ENCODE peak calls at places on chromosomes 7 and 10, in seven cellular contexts. One of them, this sample, is unnamed.

GRCh38 chr7:197413-198335 is 5.3 kb downstream of the FAM20C start:
- DNase-seq in type B pancreatic cell: no peak
- DNase-seq in activated CD4-positive, alpha-beta T cell treated with anti-CD3 and anti-CD28 coated beads, Interleukin-2, amount 10 ng/mL, durations not matched to agents 7 days and 5 days: no peak
- DNase-seq in GM20000: no peak
- DNase-seq in choroid plexus epithelial cell: no peak
- DNase-seq in GM03348: no peak
- DNase-seq in AG04449: no peak
- DNase-seq in this sample: no peak

GRCh38 chr10:74079914-74080590 is 70.6 kb downstream of the AP3M1 start:
- DNase-seq in type B pancreatic cell: no peak
- DNase-seq in activated CD4-positive, alpha-beta T cell treated with anti-CD3 and anti-CD28 coated beads, Interleukin-2, amount 10 ng/mL, durations not matched to agents 7 days and 5 days: no peak
- DNase-seq in GM20000: no peak
- DNase-seq in choroid plexus epithelial cell: peak; percentile 62
- DNase-seq in GM03348: no peak
- DNase-seq in AG04449: no peak
- DNase-seq in this sample: peak; percentile 54

GRCh38 chr10:42928064-42928463 is 145.5 kb downstream of the BMS1 start:
- DNase-seq in type B pancreatic cell: peak; percentile 52
- DNase-seq in activated CD4-positive, alpha-beta T cell treated with anti-CD3 and anti-CD28 coated beads, Interleukin-2, amount 10 ng/mL, durations not matched to agents 7 days and 5 days: no peak
- DNase-seq in GM20000: no peak
- DNase-seq in choroid plexus epithelial cell: no peak
- DNase-seq in GM03348: no peak
- DNase-seq in AG04449: no peak
- DNase-seq in this sample: no peak

GRCh38 chr10:11404931-11405330 is 206.5 kb downstream of the USP6NL start:
- DNase-seq in type B pancreatic cell: no peak
- DNase-seq in activated CD4-positive, alpha-beta T cell treated with anti-CD3 and anti-CD28 coated beads, Interleukin-2, amount 10 ng/mL, durations not matched to agents 7 days and 5 days: no peak
- DNase-seq in GM20000: no peak
- DNase-seq in choroid plexus epithelial cell: peak; percentile 37
- DNase-seq in GM03348: no peak
- DNase-seq in AG04449: no peak
- DNase-seq in this sample: no peak

GRCh38 chr7:116330961-116331360 is 120.6 kb downstream of the TES start:
- DNase-seq in type B pancreatic cell: no peak
- DNase-seq in activated CD4-positive, alpha-beta T cell treated with anti-CD3 and anti-CD28 coated beads, Interleukin-2, amount 10 ng/mL, durations not matched to agents 7 days and 5 days: no peak
- DNase-seq in GM20000: no peak
- DNase-seq in choroid plexus epithelial cell: no peak
- DNase-seq in GM03348: peak; percentile 54
- DNase-seq in AG04449: no peak
- DNase-seq in this sample: no peak

GRCh38 chr7:132317856-132318255 is 258.4 kb downstream of the PLXNA4 start:
- DNase-seq in type B pancreatic cell: no peak
- DNase-seq in activated CD4-positive, alpha-beta T cell treated with anti-CD3 and anti-CD28 coated beads, Interleukin-2, amount 10 ng/mL, durations not matched to agents 7 days and 5 days: no peak
- DNase-seq in GM20000: no peak
- DNase-seq in choroid plexus epithelial cell: no peak
- DNase-seq in GM03348: no peak
- DNase-seq in AG04449: no peak
- DNase-seq in this sample: no peak

GRCh38 chr10:131845505-131846223 is 55.1 kb upstream of the PPP2R2D start:
- DNase-seq in type B pancreatic cell: peak; percentile 51
- DNase-seq in activated CD4-positive, alpha-beta T cell treated with anti-CD3 and anti-CD28 coated beads, Interleukin-2, amount 10 ng/mL, durations not matched to agents 7 days and 5 days: no peak
- DNase-seq in GM20000: no peak
- DNase-seq in choroid plexus epithelial cell: no peak
- DNase-seq in GM03348: no peak
- DNase-seq in AG04449: no peak
- DNase-seq in this sample: no peak

GRCh38 chr10:79984851-79985250 is 35.9 kb upstream of the SFTPD start:
- DNase-seq in type B pancreatic cell: no peak
- DNase-seq in activated CD4-positive, alpha-beta T cell treated with anti-CD3 and anti-CD28 coated beads, Interleukin-2, amount 10 ng/mL, durations not matched to agents 7 days and 5 days: no peak
- DNase-seq in GM20000: no peak
- DNase-seq in choroid plexus epithelial cell: no peak
- DNase-seq in GM03348: no peak
- DNase-seq in AG04449: no peak
- DNase-seq in this sample: no peak

GRCh38 chr10:28681345-28681763 is 4.0 kb downstream of the BAMBI start:
- DNase-seq in type B pancreatic cell: no peak
- DNase-seq in activated CD4-positive, alpha-beta T cell treated with anti-CD3 and anti-CD28 coated beads, Interleukin-2, amount 10 ng/mL, durations not matched to agents 7 days and 5 days: no peak
- DNase-seq in GM20000: no peak
- DNase-seq in choroid plexus epithelial cell: peak; percentile 22
- DNase-seq in GM03348: no peak
- DNase-seq in AG04449: no peak
- DNase-seq in this sample: no peak

GRCh38 chr7:50962962-50963374 is 180.3 kb upstream of the GRB10 start:
- DNase-seq in type B pancreatic cell: no peak
- DNase-seq in activated CD4-positive, alpha-beta T cell treated with anti-CD3 and anti-CD28 coated beads, Interleukin-2, amount 10 ng/mL, durations not matched to agents 7 days and 5 days: no peak
- DNase-seq in GM20000: no peak
- DNase-seq in choroid plexus epithelial cell: peak; percentile 60
- DNase-seq in GM03348: peak; percentile 54
- DNase-seq in AG04449: no peak
- DNase-seq in this sample: no peak

GRCh38 chr10:22534849-22535604 is 179.4 kb downstream of the PIP4K2A start:
- DNase-seq in type B pancreatic cell: no peak
- DNase-seq in activated CD4-positive, alpha-beta T cell treated with anti-CD3 and anti-CD28 coated beads, Interleukin-2, amount 10 ng/mL, durations not matched to agents 7 days and 5 days: no peak
- DNase-seq in GM20000: no peak
- DNase-seq in choroid plexus epithelial cell: peak; percentile 45
- DNase-seq in GM03348: no peak
- DNase-seq in AG04449: no peak
- DNase-seq in this sample: no peak

GRCh38 chr10:15518256-15518655 is 147.2 kb upstream of the FAM171A1 start:
- DNase-seq in type B pancreatic cell: no peak
- DNase-seq in activated CD4-positive, alpha-beta T cell treated with anti-CD3 and anti-CD28 coated beads, Interleukin-2, amount 10 ng/mL, durations not matched to agents 7 days and 5 days: no peak
- DNase-seq in GM20000: no peak
- DNase-seq in choroid plexus epithelial cell: peak; percentile 55
- DNase-seq in GM03348: no peak
- DNase-seq in AG04449: no peak
- DNase-seq in this sample: no peak

GRCh38 chr10:117092386-117092785 is 45.7 kb downstream of the VAX1 start:
- DNase-seq in type B pancreatic cell: no peak
- DNase-seq in activated CD4-positive, alpha-beta T cell treated with anti-CD3 and anti-CD28 coated beads, Interleukin-2, amount 10 ng/mL, durations not matched to agents 7 days and 5 days: no peak
- DNase-seq in GM20000: no peak
- DNase-seq in choroid plexus epithelial cell: no peak
- DNase-seq in GM03348: no peak
- DNase-seq in AG04449: no peak
- DNase-seq in this sample: no peak

GRCh38 chr10:103967433-103968142 is 648 bp downstream of the SLK start:
- DNase-seq in type B pancreatic cell: no peak
- DNase-seq in activated CD4-positive, alpha-beta T cell treated with anti-CD3 and anti-CD28 coated beads, Interleukin-2, amount 10 ng/mL, durations not matched to agents 7 days and 5 days: peak; percentile 22
- DNase-seq in GM20000: peak; percentile 78
- DNase-seq in choroid plexus epithelial cell: no peak
- DNase-seq in GM03348: peak; percentile 90
- DNase-seq in AG04449: no peak
- DNase-seq in this sample: peak; percentile 46

GRCh38 chr10:72270607-72271281 is 3.0 kb upstream of the DDIT4 start:
- DNase-seq in type B pancreatic cell: no peak
- DNase-seq in activated CD4-positive, alpha-beta T cell treated with anti-CD3 and anti-CD28 coated beads, Interleukin-2, amount 10 ng/mL, durations not matched to agents 7 days and 5 days: no peak
- DNase-seq in GM20000: no peak
- DNase-seq in choroid plexus epithelial cell: no peak
- DNase-seq in GM03348: no peak
- DNase-seq in AG04449: no peak
- DNase-seq in this sample: no peak

GRCh38 chr7:100726998-100727761 is 6.2 kb upstream of the ZAN start:
- DNase-seq in type B pancreatic cell: no peak
- DNase-seq in activated CD4-positive, alpha-beta T cell treated with anti-CD3 and anti-CD28 coated beads, Interleukin-2, amount 10 ng/mL, durations not matched to agents 7 days and 5 days: no peak
- DNase-seq in GM20000: no peak
- DNase-seq in choroid plexus epithelial cell: peak; percentile 81
- DNase-seq in GM03348: peak; percentile 89
- DNase-seq in AG04449: peak; percentile 93
- DNase-seq in this sample: no peak

GRCh38 chr7:10521306-10521705 is 452.4 kb upstream of the PHF14 start:
- DNase-seq in type B pancreatic cell: no peak
- DNase-seq in activated CD4-positive, alpha-beta T cell treated with anti-CD3 and anti-CD28 coated beads, Interleukin-2, amount 10 ng/mL, durations not matched to agents 7 days and 5 days: no peak
- DNase-seq in GM20000: no peak
- DNase-seq in choroid plexus epithelial cell: no peak
- DNase-seq in GM03348: no peak
- DNase-seq in AG04449: no peak
- DNase-seq in this sample: no peak

GRCh38 chr7:92343719-92344118 is 97.9 kb downstream of the ANKIB1 start:
- DNase-seq in type B pancreatic cell: no peak
- DNase-seq in activated CD4-positive, alpha-beta T cell treated with anti-CD3 and anti-CD28 coated beads, Interleukin-2, amount 10 ng/mL, durations not matched to agents 7 days and 5 days: no peak
- DNase-seq in GM20000: no peak
- DNase-seq in choroid plexus epithelial cell: peak; percentile 49
- DNase-seq in GM03348: peak; percentile 39
- DNase-seq in AG04449: no peak
- DNase-seq in this sample: no peak

GRCh38 chr10:14742815-14743214 is 31.9 kb downstream of the FAM107B start:
- DNase-seq in type B pancreatic cell: no peak
- DNase-seq in activated CD4-positive, alpha-beta T cell treated with anti-CD3 and anti-CD28 coated beads, Interleukin-2, amount 10 ng/mL, durations not matched to agents 7 days and 5 days: no peak
- DNase-seq in GM20000: peak; percentile 28
- DNase-seq in choroid plexus epithelial cell: peak; percentile 18
- DNase-seq in GM03348: no peak
- DNase-seq in AG04449: no peak
- DNase-seq in this sample: peak; percentile 6

GRCh38 chr7:66697451-66698438 is 42.8 kb upstream of the RABGEF1 start:
- DNase-seq in type B pancreatic cell: no peak
- DNase-seq in activated CD4-positive, alpha-beta T cell treated with anti-CD3 and anti-CD28 coated beads, Interleukin-2, amount 10 ng/mL, durations not matched to agents 7 days and 5 days: no peak
- DNase-seq in GM20000: no peak
- DNase-seq in choroid plexus epithelial cell: peak; percentile 33
- DNase-seq in GM03348: peak; percentile 83
- DNase-seq in AG04449: no peak
- DNase-seq in this sample: no peak

GRCh38 chr10:30858499-30858898 is 173.2 kb downstream of the ZNF438 start:
- DNase-seq in type B pancreatic cell: no peak
- DNase-seq in activated CD4-positive, alpha-beta T cell treated with anti-CD3 and anti-CD28 coated beads, Interleukin-2, amount 10 ng/mL, durations not matched to agents 7 days and 5 days: no peak
- DNase-seq in GM20000: no peak
- DNase-seq in choroid plexus epithelial cell: no peak
- DNase-seq in GM03348: peak; percentile 22
- DNase-seq in AG04449: no peak
- DNase-seq in this sample: no peak

GRCh38 chr7:49892473-49892872 is 119.0 kb downstream of the VWC2 start:
- DNase-seq in type B pancreatic cell: no peak
- DNase-seq in activated CD4-positive, alpha-beta T cell treated with anti-CD3 and anti-CD28 coated beads, Interleukin-2, amount 10 ng/mL, durations not matched to agents 7 days and 5 days: no peak
- DNase-seq in GM20000: no peak
- DNase-seq in choroid plexus epithelial cell: no peak
- DNase-seq in GM03348: no peak
- DNase-seq in AG04449: no peak
- DNase-seq in this sample: no peak

GRCh38 chr10:131755200-131755599 is 145.6 kb upstream of the PPP2R2D start:
- DNase-seq in type B pancreatic cell: no peak
- DNase-seq in activated CD4-positive, alpha-beta T cell treated with anti-CD3 and anti-CD28 coated beads, Interleukin-2, amount 10 ng/mL, durations not matched to agents 7 days and 5 days: no peak
- DNase-seq in GM20000: no peak
- DNase-seq in choroid plexus epithelial cell: no peak
- DNase-seq in GM03348: no peak
- DNase-seq in AG04449: no peak
- DNase-seq in this sample: no peak

GRCh38 chr7:66353547-66353946 is 148.4 kb downstream of the TPST1 start:
- DNase-seq in type B pancreatic cell: no peak
- DNase-seq in activated CD4-positive, alpha-beta T cell treated with anti-CD3 and anti-CD28 coated beads, Interleukin-2, amount 10 ng/mL, durations not matched to agents 7 days and 5 days: no peak
- DNase-seq in GM20000: no peak
- DNase-seq in choroid plexus epithelial cell: peak; percentile 77
- DNase-seq in GM03348: no peak
- DNase-seq in AG04449: no peak
- DNase-seq in this sample: no peak

GRCh38 chr10:124998624-124999291 is 56.8 kb downstream of the ZRANB1 start:
- DNase-seq in type B pancreatic cell: peak; percentile 53
- DNase-seq in activated CD4-positive, alpha-beta T cell treated with anti-CD3 and anti-CD28 coated beads, Interleukin-2, amount 10 ng/mL, durations not matched to agents 7 days and 5 days: no peak
- DNase-seq in GM20000: peak; percentile 15
- DNase-seq in choroid plexus epithelial cell: no peak
- DNase-seq in GM03348: no peak
- DNase-seq in AG04449: no peak
- DNase-seq in this sample: no peak

GRCh38 chr7:108103566-108104298 is 26.4 kb downstream of the LAMB4 start:
- DNase-seq in type B pancreatic cell: no peak
- DNase-seq in activated CD4-positive, alpha-beta T cell treated with anti-CD3 and anti-CD28 coated beads, Interleukin-2, amount 10 ng/mL, durations not matched to agents 7 days and 5 days: no peak
- DNase-seq in GM20000: no peak
- DNase-seq in choroid plexus epithelial cell: peak; percentile 60
- DNase-seq in GM03348: peak; percentile 22
- DNase-seq in AG04449: no peak
- DNase-seq in this sample: no peak

GRCh38 chr10:129383651-129384050 is 83.4 kb upstream of the MGMT start:
- DNase-seq in type B pancreatic cell: peak; percentile 24
- DNase-seq in activated CD4-positive, alpha-beta T cell treated with anti-CD3 and anti-CD28 coated beads, Interleukin-2, amount 10 ng/mL, durations not matched to agents 7 days and 5 days: no peak
- DNase-seq in GM20000: no peak
- DNase-seq in choroid plexus epithelial cell: no peak
- DNase-seq in GM03348: no peak
- DNase-seq in AG04449: no peak
- DNase-seq in this sample: no peak

GRCh38 chr10:91798736-91799579 is 732 bp downstream of the TNKS2 start:
- DNase-seq in type B pancreatic cell: peak; percentile 70
- DNase-seq in activated CD4-positive, alpha-beta T cell treated with anti-CD3 and anti-CD28 coated beads, Interleukin-2, amount 10 ng/mL, durations not matched to agents 7 days and 5 days: peak; percentile 62
- DNase-seq in GM20000: peak; percentile 34
- DNase-seq in choroid plexus epithelial cell: peak; percentile 74
- DNase-seq in GM03348: peak; percentile 60
- DNase-seq in AG04449: no peak
- DNase-seq in this sample: peak; percentile 67

GRCh38 chr7:110399421-110399820 is 691.5 kb upstream of the LRRN3 start:
- DNase-seq in type B pancreatic cell: no peak
- DNase-seq in activated CD4-positive, alpha-beta T cell treated with anti-CD3 and anti-CD28 coated beads, Interleukin-2, amount 10 ng/mL, durations not matched to agents 7 days and 5 days: no peak
- DNase-seq in GM20000: no peak
- DNase-seq in choroid plexus epithelial cell: peak; percentile 77
- DNase-seq in GM03348: no peak
- DNase-seq in AG04449: no peak
- DNase-seq in this sample: no peak

GRCh38 chr7:42843209-42843800 is 68.6 kb downstream of the C7orf25 start:
- DNase-seq in type B pancreatic cell: no peak
- DNase-seq in activated CD4-positive, alpha-beta T cell treated with anti-CD3 and anti-CD28 coated beads, Interleukin-2, amount 10 ng/mL, durations not matched to agents 7 days and 5 days: no peak
- DNase-seq in GM20000: peak; percentile 29
- DNase-seq in choroid plexus epithelial cell: peak; percentile 63
- DNase-seq in GM03348: peak; percentile 57
- DNase-seq in AG04449: no peak
- DNase-seq in this sample: peak; percentile 84

GRCh38 chr10:51269816-51270215 is 195.5 kb downstream of the PRKG1 start:
- DNase-seq in type B pancreatic cell: no peak
- DNase-seq in activated CD4-positive, alpha-beta T cell treated with anti-CD3 and anti-CD28 coated beads, Interleukin-2, amount 10 ng/mL, durations not matched to agents 7 days and 5 days: no peak
- DNase-seq in GM20000: no peak
- DNase-seq in choroid plexus epithelial cell: peak; percentile 24
- DNase-seq in GM03348: peak; percentile 19
- DNase-seq in AG04449: no peak
- DNase-seq in this sample: no peak

GRCh38 chr10:15043674-15044073 is at the start of gene OLAH:
- DNase-seq in type B pancreatic cell: no peak
- DNase-seq in activated CD4-positive, alpha-beta T cell treated with anti-CD3 and anti-CD28 coated beads, Interleukin-2, amount 10 ng/mL, durations not matched to agents 7 days and 5 days: no peak
- DNase-seq in GM20000: no peak
- DNase-seq in choroid plexus epithelial cell: peak; percentile 62
- DNase-seq in GM03348: no peak
- DNase-seq in AG04449: no peak
- DNase-seq in this sample: no peak

GRCh38 chr10:115947104-115947503 is 325.9 kb downstream of the GFRA1 start:
- DNase-seq in type B pancreatic cell: no peak
- DNase-seq in activated CD4-positive, alpha-beta T cell treated with anti-CD3 and anti-CD28 coated beads, Interleukin-2, amount 10 ng/mL, durations not matched to agents 7 days and 5 days: no peak
- DNase-seq in GM20000: no peak
- DNase-seq in choroid plexus epithelial cell: peak; percentile 58
- DNase-seq in GM03348: peak; percentile 69
- DNase-seq in AG04449: no peak
- DNase-seq in this sample: peak; percentile 71

GRCh38 chr10:117609095-117609821 is 66.7 kb downstream of the EMX2 start:
- DNase-seq in type B pancreatic cell: no peak
- DNase-seq in activated CD4-positive, alpha-beta T cell treated with anti-CD3 and anti-CD28 coated beads, Interleukin-2, amount 10 ng/mL, durations not matched to agents 7 days and 5 days: no peak
- DNase-seq in GM20000: no peak
- DNase-seq in choroid plexus epithelial cell: peak; percentile 78
- DNase-seq in GM03348: peak; percentile 87
- DNase-seq in AG04449: peak; percentile 85
- DNase-seq in this sample: no peak

GRCh38 chr10:75547391-75548298 is 116.2 kb downstream of the LRMDA start:
- DNase-seq in type B pancreatic cell: no peak
- DNase-seq in activated CD4-positive, alpha-beta T cell treated with anti-CD3 and anti-CD28 coated beads, Interleukin-2, amount 10 ng/mL, durations not matched to agents 7 days and 5 days: no peak
- DNase-seq in GM20000: no peak
- DNase-seq in choroid plexus epithelial cell: peak; percentile 61
- DNase-seq in GM03348: peak; percentile 61
- DNase-seq in AG04449: peak; percentile 12
- DNase-seq in this sample: no peak

This sample was measured in GM23338.